ENCODE peak calls at places on chromosome 2, in four cellular contexts. One of them, this sample, is unnamed.

GRCh38 chr2:207616185-207616584 is 9.0 kb downstream of the METTL21A start:
- DNase-seq in colonic mucosa: no peak
- DNase-seq in anterior cingulate cortex: no peak
- DNase-seq in left kidney: no peak
- DNase-seq in this sample: no peak

GRCh38 chr2:44740678-44741077 is 200.8 kb upstream of the SIX3 start:
- DNase-seq in colonic mucosa: peak
- DNase-seq in anterior cingulate cortex: no peak
- DNase-seq in left kidney: no peak
- DNase-seq in this sample: no peak

GRCh38 chr2:78416625-78417300 is 608.7 kb upstream of the REG3G start:
- DNase-seq in colonic mucosa: no peak
- DNase-seq in anterior cingulate cortex: no peak
- DNase-seq in left kidney: no peak
- DNase-seq in this sample: no peak

GRCh38 chr2:15189236-15189635 is 371.9 kb downstream of the NBAS start:
- DNase-seq in colonic mucosa: no peak
- DNase-seq in anterior cingulate cortex: no peak
- DNase-seq in left kidney: peak
- DNase-seq in this sample: no peak

GRCh38 chr2:20421988-20422678 is 24.7 kb upstream of the RHOB start:
- DNase-seq in colonic mucosa: peak
- DNase-seq in anterior cingulate cortex: no peak
- DNase-seq in left kidney: no peak
- DNase-seq in this sample: peak

GRCh38 chr2:149544692-149545091 is 42.9 kb downstream of the MMADHC start:
- DNase-seq in colonic mucosa: no peak
- DNase-seq in anterior cingulate cortex: no peak
- DNase-seq in left kidney: no peak
- DNase-seq in this sample: no peak

GRCh38 chr2:74383254-74383653 is 3.1 kb upstream of the DCTN1 start:
- DNase-seq in colonic mucosa: no peak
- DNase-seq in anterior cingulate cortex: no peak
- DNase-seq in left kidney: no peak
- DNase-seq in this sample: no peak

GRCh38 chr2:165219491-165219890 is 15.6 kb upstream of the SCN3A start:
- DNase-seq in colonic mucosa: no peak
- DNase-seq in anterior cingulate cortex: no peak
- DNase-seq in left kidney: no peak
- DNase-seq in this sample: no peak

GRCh38 chr2:88818381-88818780 is 126.9 kb downstream of the RPIA start:
- DNase-seq in colonic mucosa: no peak
- DNase-seq in anterior cingulate cortex: no peak
- DNase-seq in left kidney: no peak
- DNase-seq in this sample: no peak

GRCh38 chr2:39737661-39738060 is 41.4 kb downstream of the THUMPD2 start:
- DNase-seq in colonic mucosa: no peak
- DNase-seq in anterior cingulate cortex: peak
- DNase-seq in left kidney: no peak
- DNase-seq in this sample: no peak

GRCh38 chr2:188292446-188293239 is 969 bp downstream of the GULP1 start:
- DNase-seq in colonic mucosa: peak
- DNase-seq in anterior cingulate cortex: peak
- DNase-seq in left kidney: peak
- DNase-seq in this sample: peak

GRCh38 chr2:18763338-18763737 is 174.0 kb upstream of the NT5C1B start:
- DNase-seq in colonic mucosa: no peak
- DNase-seq in anterior cingulate cortex: no peak
- DNase-seq in left kidney: peak
- DNase-seq in this sample: no peak

GRCh38 chr2:136116111-136116812 is 1.7 kb downstream of the CXCR4 start:
- DNase-seq in colonic mucosa: peak
- DNase-seq in anterior cingulate cortex: no peak
- DNase-seq in left kidney: peak
- DNase-seq in this sample: no peak

This sample was measured in substantia nigra.